ENCODE peak calls at places on chromosomes 16 and 17, in five cellular contexts. One of them, this sample, is unnamed.

GRCh38 chr17:13833921-13834320 is 232.2 kb upstream of the HS3ST3A1 start:
- DNase-seq in astrocyte of the spinal cord: no peak
- DNase-seq in colonic mucosa: no peak
- DNase-seq in tibial nerve: no peak
- DNase-seq in HCT116: no peak
- DNase-seq in this sample: no peak

GRCh38 chr16:58589311-58589890 is 40.2 kb downstream of the CNOT1 start:
- DNase-seq in colonic mucosa: no peak
- DNase-seq in astrocyte of the spinal cord: no peak
- DNase-seq in tibial nerve: no peak
- DNase-seq in HCT116: no peak
- DNase-seq in this sample: no peak

GRCh38 chr16:88005148-88005547 is 53.9 kb downstream of the BANP start:
- DNase-seq in HCT116: no peak
- DNase-seq in astrocyte of the spinal cord: no peak
- DNase-seq in colonic mucosa: no peak
- DNase-seq in tibial nerve: no peak
- DNase-seq in this sample: no peak

GRCh38 chr16:23562505-23562904 is 5.0 kb downstream of the UBFD1 start:
- DNase-seq in colonic mucosa: no peak
- DNase-seq in HCT116: no peak
- DNase-seq in tibial nerve: no peak
- DNase-seq in astrocyte of the spinal cord: no peak
- DNase-seq in this sample: no peak

GRCh38 chr16:3879258-3879886 is 1.1 kb downstream of the CREBBP start:
- DNase-seq in tibial nerve: no peak
- DNase-seq in HCT116: no peak
- DNase-seq in astrocyte of the spinal cord: no peak
- DNase-seq in colonic mucosa: peak
- DNase-seq in this sample: no peak

GRCh38 chr17:7932949-7933348 is 943 bp downstream of the CNTROB start:
- DNase-seq in tibial nerve: no peak
- DNase-seq in colonic mucosa: peak
- DNase-seq in HCT116: no peak
- DNase-seq in astrocyte of the spinal cord: peak
- DNase-seq in this sample: no peak

GRCh38 chr17:51372345-51373004 is 112.1 kb downstream of the UTP18 start:
- DNase-seq in colonic mucosa: peak
- DNase-seq in HCT116: peak
- DNase-seq in tibial nerve: peak
- DNase-seq in astrocyte of the spinal cord: peak
- DNase-seq in this sample: peak

GRCh38 chr17:40415390-40415789 is 2.3 kb downstream of the TOP2A start:
- DNase-seq in tibial nerve: no peak
- DNase-seq in astrocyte of the spinal cord: peak
- DNase-seq in colonic mucosa: no peak
- DNase-seq in HCT116: no peak
- DNase-seq in this sample: no peak

GRCh38 chr17:49582789-49583188 is 7.1 kb downstream of the NXPH3 start:
- DNase-seq in HCT116: no peak
- DNase-seq in colonic mucosa: no peak
- DNase-seq in astrocyte of the spinal cord: no peak
- DNase-seq in tibial nerve: no peak
- DNase-seq in this sample: no peak

GRCh38 chr17:31321481-31321880 is at the start of gene EVI2A:
- DNase-seq in astrocyte of the spinal cord: peak
- DNase-seq in HCT116: no peak
- DNase-seq in colonic mucosa: peak
- DNase-seq in tibial nerve: no peak
- DNase-seq in this sample: peak

GRCh38 chr16:22321340-22322001 is 24.3 kb downstream of the POLR3E start:
- DNase-seq in HCT116: peak
- DNase-seq in colonic mucosa: peak
- DNase-seq in tibial nerve: peak
- DNase-seq in astrocyte of the spinal cord: peak
- DNase-seq in this sample: peak

GRCh38 chr17:50863221-50863843 is 2.8 kb downstream of the TOB1 start:
- DNase-seq in HCT116: peak
- DNase-seq in tibial nerve: peak
- DNase-seq in colonic mucosa: peak
- DNase-seq in astrocyte of the spinal cord: peak
- DNase-seq in this sample: no peak

GRCh38 chr17:76631821-76632565 is 11.6 kb downstream of the ST6GALNAC1 start:
- DNase-seq in colonic mucosa: no peak
- DNase-seq in astrocyte of the spinal cord: no peak
- DNase-seq in tibial nerve: no peak
- DNase-seq in HCT116: no peak
- DNase-seq in this sample: no peak

GRCh38 chr17:40251576-40251975 is 32.5 kb downstream of the WIPF2 start:
- DNase-seq in HCT116: peak
- DNase-seq in tibial nerve: peak
- DNase-seq in astrocyte of the spinal cord: peak
- DNase-seq in colonic mucosa: peak
- DNase-seq in this sample: no peak

GRCh38 chr17:32659419-32659842 is 172.6 kb downstream of the CDK5R1 start:
- DNase-seq in tibial nerve: peak
- DNase-seq in astrocyte of the spinal cord: peak
- DNase-seq in HCT116: peak
- DNase-seq in colonic mucosa: peak
- DNase-seq in this sample: peak

GRCh38 chr17:82939213-82940030 is 99.6 kb upstream of the ZNF750 start:
- DNase-seq in colonic mucosa: no peak
- DNase-seq in tibial nerve: no peak
- DNase-seq in astrocyte of the spinal cord: no peak
- DNase-seq in HCT116: no peak
- DNase-seq in this sample: no peak

GRCh38 chr17:76843703-76844484 is 24.3 kb upstream of the MGAT5B start:
- DNase-seq in colonic mucosa: no peak
- DNase-seq in astrocyte of the spinal cord: no peak
- DNase-seq in HCT116: no peak
- DNase-seq in tibial nerve: no peak
- DNase-seq in this sample: no peak

GRCh38 chr17:10754109-10754508 is 24.3 kb upstream of the TMEM220 start:
- DNase-seq in HCT116: peak
- DNase-seq in tibial nerve: no peak
- DNase-seq in astrocyte of the spinal cord: no peak
- DNase-seq in colonic mucosa: peak
- DNase-seq in this sample: no peak

GRCh38 chr17:9671559-9671958 is 26.2 kb downstream of the USP43 start:
- DNase-seq in tibial nerve: no peak
- DNase-seq in colonic mucosa: no peak
- DNase-seq in astrocyte of the spinal cord: no peak
- DNase-seq in HCT116: no peak
- DNase-seq in this sample: no peak
- H3K4me3 ChIP-seq in tibial nerve: no peak
- H3K4me3 ChIP-seq in colonic mucosa: no peak
- H3K4me3 ChIP-seq in astrocyte of the spinal cord: no peak
- H3K4me3 ChIP-seq in HCT116: no peak
- H3K4me3 ChIP-seq in this sample: no peak

DNA sequence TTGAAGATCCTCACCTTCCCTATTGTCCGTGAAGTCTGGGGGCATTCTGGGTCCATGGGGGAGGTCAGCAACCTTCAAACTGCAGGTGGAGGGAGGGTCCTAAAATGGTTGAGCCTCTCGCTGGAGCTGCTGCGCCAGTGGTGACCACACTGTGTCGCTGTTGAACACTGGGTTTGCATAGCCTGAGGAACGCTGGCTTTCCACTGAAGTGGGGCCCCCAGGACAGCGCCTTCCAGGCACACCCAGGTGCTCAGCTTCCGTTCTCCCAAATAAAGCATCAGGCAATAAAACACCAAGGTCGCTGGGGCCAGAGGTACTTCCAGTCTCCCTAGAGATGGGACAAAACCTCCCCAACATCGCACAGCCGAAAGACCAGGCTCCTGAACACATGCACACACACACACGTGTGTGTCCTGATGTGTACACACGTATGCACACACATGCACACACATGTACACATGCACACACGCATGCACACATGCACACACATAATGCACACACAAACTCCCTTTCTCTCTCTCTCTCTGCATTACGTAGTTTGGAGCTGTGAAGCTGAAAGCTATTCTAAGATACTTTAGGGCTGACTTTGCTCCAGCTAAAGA is 120.6 kb downstream of the IRF8 start:
- DNase-seq in colonic mucosa: no peak
- DNase-seq in HCT116: no peak
- DNase-seq in tibial nerve: no peak
- DNase-seq in astrocyte of the spinal cord: no peak
- DNase-seq in this sample: no peak
- TF ChIP-seq CTCF in colonic mucosa: no peak
- TF ChIP-seq CTCF in HCT116: peak
- TF ChIP-seq CTCF in tibial nerve: no peak
- TF ChIP-seq CTCF in astrocyte of the spinal cord: peak
- TF ChIP-seq CTCF in this sample: peak

DNA sequence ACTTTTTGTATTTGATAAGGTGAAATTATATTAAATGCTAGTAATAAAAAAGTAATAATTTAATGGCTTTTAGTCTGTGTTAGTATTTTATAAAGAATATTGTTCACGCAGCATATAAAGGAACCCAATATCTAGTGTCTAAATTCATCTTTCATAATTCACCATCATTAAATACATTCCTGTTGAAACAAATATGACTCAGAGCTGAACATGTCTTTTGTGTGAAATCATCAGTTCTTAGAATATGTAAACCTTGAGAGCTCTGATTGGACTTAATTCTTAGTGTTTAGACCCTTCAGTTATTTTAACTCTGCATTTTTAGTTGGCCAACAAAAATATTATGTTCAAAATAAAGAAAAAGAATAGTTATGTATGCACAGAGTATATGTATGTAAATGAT is 71.8 kb downstream of the ABHD15 start:
- DNase-seq in tibial nerve: no peak
- DNase-seq in HCT116: no peak
- DNase-seq in astrocyte of the spinal cord: peak
- DNase-seq in colonic mucosa: no peak
- DNase-seq in this sample: no peak
- H3K4me3 ChIP-seq in tibial nerve: no peak
- H3K4me3 ChIP-seq in HCT116: no peak
- H3K4me3 ChIP-seq in astrocyte of the spinal cord: no peak
- H3K4me3 ChIP-seq in colonic mucosa: no peak
- H3K4me3 ChIP-seq in this sample: no peak

DNA sequence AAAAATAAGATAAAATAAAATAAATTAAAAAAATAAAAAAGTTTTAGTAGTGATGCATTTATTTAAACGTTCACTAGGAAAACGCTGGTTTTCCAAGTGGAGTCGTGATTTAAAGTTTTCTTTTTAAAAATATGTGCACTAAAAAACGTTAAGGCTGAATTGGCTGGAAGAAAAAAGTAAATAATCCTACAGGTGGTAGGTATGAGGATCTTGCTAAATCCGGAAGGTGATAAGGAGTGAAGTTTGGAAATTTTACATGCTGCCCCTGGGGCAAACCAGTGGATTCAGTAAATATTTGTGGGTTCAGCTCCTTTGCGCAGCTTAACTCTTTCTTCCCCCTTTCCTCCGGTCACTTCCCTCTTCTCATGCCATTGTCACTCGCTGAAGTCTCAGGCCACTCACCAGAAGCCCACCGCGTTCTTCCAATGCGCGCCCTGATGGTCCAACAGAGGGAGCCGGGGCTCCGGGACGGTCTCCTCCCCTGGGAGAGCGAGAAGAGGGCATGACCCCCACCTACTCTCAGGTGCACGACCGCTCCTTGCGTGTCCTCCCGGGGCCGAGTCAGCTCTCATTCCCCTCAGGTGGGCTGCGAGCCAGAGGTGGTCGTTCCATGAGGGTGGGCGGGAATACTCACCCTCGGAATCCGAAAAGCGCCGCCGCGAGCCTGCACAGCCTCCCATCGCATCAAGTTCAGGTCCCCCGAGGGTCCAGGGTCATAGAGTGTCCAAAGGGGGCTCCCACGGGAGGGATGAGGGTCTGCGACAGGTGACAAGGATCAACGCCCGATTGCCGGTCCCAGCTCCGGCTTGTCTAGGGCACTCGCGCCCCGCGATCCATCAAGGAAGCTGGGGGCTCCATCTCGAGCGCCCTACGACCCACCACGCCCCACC is 549 bp downstream of the CLN3 start:
- DNase-seq in HCT116: no peak
- DNase-seq in colonic mucosa: peak
- DNase-seq in tibial nerve: peak
- DNase-seq in astrocyte of the spinal cord: peak
- DNase-seq in this sample: no peak
- TF ChIP-seq CTCF in HCT116: peak
- TF ChIP-seq CTCF in colonic mucosa: no peak
- TF ChIP-seq CTCF in tibial nerve: no peak
- TF ChIP-seq CTCF in astrocyte of the spinal cord: peak
- TF ChIP-seq CTCF in this sample: peak

GRCh38 chr16:1871974-1872635 is at the start of gene MEIOB:
- DNase-seq in tibial nerve: no peak
- DNase-seq in colonic mucosa: peak
- DNase-seq in astrocyte of the spinal cord: peak
- DNase-seq in HCT116: no peak
- DNase-seq in this sample: no peak
- H3K4me3 ChIP-seq in tibial nerve: no peak
- H3K4me3 ChIP-seq in colonic mucosa: no peak
- H3K4me3 ChIP-seq in astrocyte of the spinal cord: peak
- H3K4me3 ChIP-seq in HCT116: peak
- H3K4me3 ChIP-seq in this sample: no peak

GRCh38 chr17:57849874-57850754 is at the start of gene MRPS23:
- DNase-seq in HCT116: peak
- DNase-seq in astrocyte of the spinal cord: peak
- DNase-seq in colonic mucosa: peak
- DNase-seq in tibial nerve: peak
- DNase-seq in this sample: peak
- TF ChIP-seq CTCF in HCT116: no peak
- TF ChIP-seq CTCF in astrocyte of the spinal cord: no peak
- TF ChIP-seq CTCF in colonic mucosa: no peak
- TF ChIP-seq CTCF in tibial nerve: no peak
- TF ChIP-seq CTCF in this sample: no peak

GRCh38 chr17:5092139-5093010 is 14.1 kb downstream of the ZFP3 start:
- DNase-seq in tibial nerve: no peak
- DNase-seq in colonic mucosa: no peak
- DNase-seq in astrocyte of the spinal cord: peak
- DNase-seq in HCT116: no peak
- DNase-seq in this sample: no peak

GRCh38 chr17:5099271-5099670 is 12.4 kb downstream of the ZNF232 start:
- DNase-seq in astrocyte of the spinal cord: no peak
- DNase-seq in HCT116: no peak
- DNase-seq in colonic mucosa: no peak
- DNase-seq in tibial nerve: no peak
- DNase-seq in this sample: no peak

GRCh38 chr17:5100832-5101231 is 10.8 kb downstream of the ZNF232 start:
- DNase-seq in colonic mucosa: no peak
- DNase-seq in HCT116: no peak
- DNase-seq in tibial nerve: no peak
- DNase-seq in astrocyte of the spinal cord: no peak
- DNase-seq in this sample: no peak

GRCh38 chr17:5097101-5097834 is 14.4 kb downstream of the ZNF232 start:
- DNase-seq in tibial nerve: peak
- DNase-seq in astrocyte of the spinal cord: no peak
- DNase-seq in HCT116: no peak
- DNase-seq in colonic mucosa: peak
- DNase-seq in this sample: no peak
- H3K4me3 ChIP-seq in tibial nerve: peak
- H3K4me3 ChIP-seq in astrocyte of the spinal cord: no peak
- H3K4me3 ChIP-seq in HCT116: no peak
- H3K4me3 ChIP-seq in colonic mucosa: peak
- H3K4me3 ChIP-seq in this sample: no peak